ENCODE peak calls at places on chromosomes 6 and 20, in ten cellular contexts. L is CD8-positive, alpha-beta memory T cell; M is SK-N-MC; G is T follicular helper cell; J is RCC 7860; B is COR-L47; P is astrocyte of the cerebellum; W is endothelial cell; H is anterior cingulate cortex; U is natural killer cell. T is an unnamed sample.

GRCh38 chr6:146997062-146997461 is 207.2 kb upstream of the STXBP5 start:
- DNase-seq in B (no peak), W (no peak), P (peak; percentile 11), U (no peak), L (no peak), G (no peak), M (no peak), J (peak; percentile 5), H (no peak), T (no peak)

GRCh38 chr20:1757606-1758507 is 100.3 kb upstream of the SIRPG start:
- DNase-seq in G (no peak), P (no peak), J (no peak), U (no peak), H (no peak), M (no peak), L (no peak), W (no peak), B (no peak), T (no peak)

GRCh38 chr6:119147101-119148053 is 68.9 kb upstream of the FAM184A start:
- DNase-seq in L (no peak), H (no peak), W (no peak), U (no peak), J (peak; percentile 97), M (no peak), B (no peak), P (peak; percentile 91), G (no peak), T (no peak)

GRCh38 chr20:57089701-57090144 is 176.7 kb downstream of the BMP7 start:
- DNase-seq in U (peak; percentile 37), J (peak; percentile 18), P (no peak), B (peak; percentile 27), G (peak; percentile 41), L (peak; percentile 4), H (peak; percentile 64), M (no peak), W (peak; percentile 93), T (no peak)

GRCh38 chr20:10527781-10528180 is 92.7 kb downstream of the SLX4IP start:
- DNase-seq in U (no peak), B (no peak), W (no peak), G (no peak), P (no peak), J (no peak), L (no peak), M (no peak), H (no peak), T (no peak)

GRCh38 chr6:5813625-5814027 is 193.1 kb downstream of the NRN1 start:
- DNase-seq in B (no peak), P (no peak), W (no peak), M (no peak), H (no peak), U (no peak), J (no peak), G (no peak), L (no peak), T (no peak)

GRCh38 chr6:40996591-40997247 is 42.3 kb downstream of the UNC5CL start:
- DNase-seq in M (no peak), W (peak; percentile 47), J (peak; percentile 22), B (no peak), P (peak; percentile 9), L (no peak), H (no peak), G (no peak), U (no peak), T (no peak)

GRCh38 chr6:82086944-82087343 is 160.6 kb downstream of the IBTK start:
- DNase-seq in H (no peak), W (no peak), B (no peak), M (no peak), P (no peak), U (no peak), J (no peak), G (no peak), L (no peak), T (no peak)

GRCh38 chr20:56373942-56374341 is 15.2 kb downstream of the FAM210B start:
- DNase-seq in U (no peak), P (peak; percentile 70), B (no peak), H (no peak), G (no peak), M (no peak), L (no peak), W (no peak), J (peak; percentile 73), T (no peak)

GRCh38 chr6:37851997-37852524 is 32.5 kb downstream of the ZFAND3 start:
- DNase-seq in W (no peak), P (no peak), M (no peak), U (no peak), B (no peak), H (no peak), L (no peak), J (no peak), G (no peak), T (no peak)

GRCh38 chr20:14830899-14831298 is 493.5 kb upstream of the FLRT3 start:
- DNase-seq in U (no peak), J (no peak), P (no peak), L (no peak), G (no peak), W (no peak), B (no peak), H (no peak), M (no peak), T (no peak)

GRCh38 chr20:17936791-17937687 is 31.6 kb downstream of the SNX5 start:
- DNase-seq in U (no peak), W (no peak), B (no peak), P (no peak), L (no peak), G (no peak), H (no peak), J (no peak), M (no peak), T (no peak)

GRCh38 chr6:2744206-2744771 is 6.4 kb downstream of the MYLK4 start:
- DNase-seq in P (no peak), B (peak; percentile 27), G (no peak), H (peak; percentile 23), M (no peak), U (no peak), L (no peak), J (no peak), W (no peak), T (no peak)

GRCh38 chr6:139474145-139475108 is 100.0 kb upstream of the CITED2 start:
- DNase-seq in H (no peak), U (no peak), P (no peak), L (no peak), B (peak; percentile 14), J (no peak), W (no peak), G (no peak), M (peak; percentile 82), T (no peak)

T was measured in effector memory CD4-positive, alpha-beta T cell.